ENCODE peak calls at places on chromosomes 5 and 9, in eight cellular contexts. P is MV-4-11, F is uterus, T is adrenal gland, V is Right ventricle myocardium superior, C is islet precursor cell, G is neural crest cell, X is aorta. D is an unnamed sample.

GRCh38 chr9:109381011-109381729 is 60.3 kb upstream of the EPB41L4B start:
- DNase-seq in V (no peak), X (no peak), T (peak; percentile 76), F (no peak), P (no peak), C (peak; percentile 92), G (no peak), D (no peak)

GRCh38 chr9:76472925-76473324 is 13.9 kb downstream of the GCNT1 start:
- DNase-seq in T (no peak), G (peak; percentile 4), P (no peak), V (no peak), C (peak; percentile 86), X (no peak), F (no peak), D (no peak)

GRCh38 chr5:143400541-143401252 is 2.8 kb downstream of the NR3C1 start:
- DNase-seq in P (no peak), X (no peak), F (no peak), C (no peak), G (no peak), T (no peak), V (no peak), D (no peak)

GRCh38 chr5:115389799-115390382 is 93.4 kb upstream of the CCDC112 start:
- DNase-seq in T (no peak), F (no peak), C (peak; percentile 76), G (no peak), V (no peak), X (no peak), P (no peak), D (no peak)

GRCh38 chr5:143592648-143593047 is 189.2 kb upstream of the NR3C1 start:
- DNase-seq in X (no peak), G (peak; percentile 2), V (no peak), F (no peak), P (peak; percentile 81), C (no peak), T (peak; percentile 20), D (no peak)

GRCh38 chr9:91273853-91274552 is 87.7 kb downstream of the AUH start:
- DNase-seq in P (no peak), V (no peak), F (no peak), C (no peak), T (no peak), X (no peak), G (no peak), D (peak; percentile 43)

GRCh38 chr9:111897831-111898144 is 1.2 kb downstream of the UGCG start:
- DNase-seq in G (no peak), V (no peak), T (no peak), F (no peak), P (peak; percentile 62), X (no peak), C (no peak), D (peak; percentile 73)

GRCh38 chr9:129282308-129283211 is 104.5 kb upstream of the IER5L start:
- DNase-seq in X (peak; percentile 70), F (no peak), P (peak; percentile 40), T (peak; percentile 15), C (no peak), V (no peak), G (no peak), D (no peak)

GRCh38 chr5:136420168-136420916 is 55.0 kb upstream of the TRPC7 start:
- DNase-seq in X (no peak), C (no peak), G (no peak), T (no peak), P (no peak), F (no peak), V (no peak), D (no peak)

GRCh38 chr5:180639743-180640300 is 9.6 kb downstream of the FLT4 start:
- DNase-seq in P (no peak), X (no peak), F (peak; percentile 15), C (peak; percentile 48), T (peak; percentile 52), V (peak; percentile 41), G (no peak), D (no peak)

GRCh38 chr9:68555416-68555815 is 14.7 kb upstream of the TMEM252 start:
- DNase-seq in P (no peak), C (no peak), F (no peak), G (no peak), X (no peak), V (no peak), T (no peak), D (no peak)

GRCh38 chr5:99063737-99064136 is 134.9 kb upstream of the CHD1 start:
- DNase-seq in V (no peak), X (no peak), C (no peak), T (no peak), P (no peak), F (no peak), G (no peak), D (no peak)

GRCh38 chr9:33619666-33620404 is 95.8 kb downstream of the ANKRD18B start:
- DNase-seq in G (no peak), T (no peak), P (peak; percentile 60), X (no peak), C (no peak), V (no peak), F (no peak), D (peak; percentile 93)

D was measured in OCI-M1.